ENCODE peak calls at places on chromosomes 1 and 21, in ten cellular contexts. I, M, W, V, R, G, P, L, B and Q are unnamed samples.

GRCh38 chr1:66876664-66877063 is 48.0 kb downstream of the DNAI4 start:
- DNase-seq in I (no peak), M (no peak), W (no peak), V (no peak), R (no peak), G (no peak), P (no peak), L (no peak), B (no peak), Q (no peak)

GRCh38 chr1:27049127-27049526 is 36.5 kb upstream of the TENT5B start:
- DNase-seq in I (no peak), M (no peak), W (no peak), V (no peak), R (no peak), G (no peak), P (no peak), L (no peak), B (no peak), Q (no peak)

GRCh38 chr1:206834217-206834616 is 31.2 kb upstream of the IL20 start:
- DNase-seq in I (no peak), M (no peak), W (no peak), V (no peak), R (peak; percentile 39), G (no peak), P (no peak), L (no peak), B (no peak), Q (no peak)

GRCh38 chr1:169307176-169307575 is 60.4 kb downstream of the NME7 start:
- DNase-seq in I (no peak), M (no peak), W (no peak), V (no peak), R (no peak), G (no peak), P (no peak), L (no peak), B (peak; percentile 31), Q (no peak)

GRCh38 chr21:44773291-44773932 is 28.2 kb downstream of the UBE2G2 start:
- DNase-seq in I (no peak), M (no peak), W (no peak), V (no peak), R (no peak), G (no peak), P (peak; percentile 92), L (peak; percentile 61), B (peak; percentile 50), Q (peak; percentile 87)

GRCh38 chr1:2016123-2016522 is 3.0 kb upstream of the GABRD start:
- DNase-seq in I (no peak), M (no peak), W (no peak), V (no peak), R (no peak), G (no peak), P (no peak), L (no peak), B (no peak), Q (no peak)

GRCh38 chr1:228150458-228151169 is 884 bp downstream of the GJC2 start:
- DNase-seq in I (no peak), M (peak; percentile 12), W (no peak), V (peak; percentile 50), R (no peak), G (no peak), P (no peak), L (no peak), B (no peak), Q (no peak)

GRCh38 chr1:150549496-150550221 is 451 bp downstream of the ADAMTSL4 start:
- DNase-seq in I (no peak), M (no peak), W (no peak), V (no peak), R (no peak), G (no peak), P (peak; percentile 17), L (no peak), B (no peak), Q (no peak)

GRCh38 chr1:62774971-62775578 is 8.9 kb upstream of the ATG4C start:
- DNase-seq in I (no peak), M (no peak), W (no peak), V (no peak), R (no peak), G (no peak), P (no peak), L (no peak), B (no peak), Q (no peak)

GRCh38 chr1:57550092-57550491 is 126.2 kb upstream of the DAB1 start:
- DNase-seq in I (peak; percentile 3), M (no peak), W (no peak), V (no peak), R (no peak), G (no peak), P (no peak), L (no peak), B (no peak), Q (no peak)

GRCh38 chr1:190619724-190620123 is 142.1 kb upstream of the BRINP3 start:
- DNase-seq in I (no peak), M (no peak), W (no peak), V (no peak), R (no peak), G (no peak), P (no peak), L (no peak), B (no peak), Q (no peak)

GRCh38 chr1:167651161-167651693 is 21.2 kb downstream of the RCSD1 start:
- DNase-seq in I (peak; percentile 33), M (no peak), W (no peak), V (no peak), R (no peak), G (no peak), P (no peak), L (no peak), B (no peak), Q (no peak)

GRCh38 chr1:228197555-228198147 is 10.2 kb upstream of the OBSCN start:
- DNase-seq in I (no peak), M (no peak), W (no peak), V (no peak), R (no peak), G (no peak), P (no peak), L (no peak), B (no peak), Q (no peak)

GRCh38 chr1:228085287-228085926 is 2.9 kb downstream of the ARF1 start:
- DNase-seq in I (no peak), M (no peak), W (no peak), V (peak; percentile 68), R (no peak), G (no peak), P (no peak), L (no peak), B (no peak), Q (no peak)